ENCODE peak calls at places on chromosomes 12 and 14, in eight cellular contexts. One of them, this sample, is unnamed.

GRCh38 chr12:62834971-62835547 is 99.9 kb downstream of the PPM1H start:
- DNase-seq in NCI-H1694 treated with DMSO at 0.1 percent for 48 hours: no peak
- DNase-seq in activated T-cell treated with anti-CD3 and anti-CD28 coated beads for 48 hours: no peak
- DNase-seq in fibroblast of lung: peak; percentile 8
- DNase-seq in K562: no peak
- DNase-seq in lung: no peak
- DNase-seq in GM20000: no peak
- DNase-seq in colonic mucosa: no peak
- DNase-seq in this sample: no peak

GRCh38 chr14:38910092-38910491 is 192.9 kb downstream of the SEC23A start:
- DNase-seq in fibroblast of lung: no peak
- DNase-seq in NCI-H1694 treated with DMSO at 0.1 percent for 48 hours: no peak
- DNase-seq in K562: no peak
- DNase-seq in GM20000: peak; percentile 3
- DNase-seq in lung: no peak
- DNase-seq in colonic mucosa: no peak
- DNase-seq in activated T-cell treated with anti-CD3 and anti-CD28 coated beads for 48 hours: no peak
- DNase-seq in this sample: no peak

GRCh38 chr12:101962486-101962885 is 85.1 kb downstream of the DRAM1 start:
- DNase-seq in fibroblast of lung: peak; percentile 81
- DNase-seq in GM20000: no peak
- DNase-seq in NCI-H1694 treated with DMSO at 0.1 percent for 48 hours: no peak
- DNase-seq in K562: no peak
- DNase-seq in colonic mucosa: no peak
- DNase-seq in lung: peak; percentile 51
- DNase-seq in activated T-cell treated with anti-CD3 and anti-CD28 coated beads for 48 hours: no peak
- DNase-seq in this sample: no peak

GRCh38 chr14:23441076-23441475 is 5.6 kb upstream of the MYH7 start:
- DNase-seq in NCI-H1694 treated with DMSO at 0.1 percent for 48 hours: no peak
- DNase-seq in activated T-cell treated with anti-CD3 and anti-CD28 coated beads for 48 hours: no peak
- DNase-seq in fibroblast of lung: no peak
- DNase-seq in colonic mucosa: no peak
- DNase-seq in lung: no peak
- DNase-seq in K562: peak; percentile 60
- DNase-seq in GM20000: no peak
- DNase-seq in this sample: no peak

GRCh38 chr12:68771223-68771925 is 25.4 kb downstream of the SLC35E3 start:
- DNase-seq in GM20000: no peak
- DNase-seq in colonic mucosa: no peak
- DNase-seq in fibroblast of lung: no peak
- DNase-seq in K562: peak; percentile 53
- DNase-seq in lung: no peak
- DNase-seq in activated T-cell treated with anti-CD3 and anti-CD28 coated beads for 48 hours: no peak
- DNase-seq in NCI-H1694 treated with DMSO at 0.1 percent for 48 hours: no peak
- DNase-seq in this sample: no peak

GRCh38 chr12:92927436-92928116 is 1.5 kb downstream of the EEA1 start:
- DNase-seq in activated T-cell treated with anti-CD3 and anti-CD28 coated beads for 48 hours: no peak
- DNase-seq in NCI-H1694 treated with DMSO at 0.1 percent for 48 hours: no peak
- DNase-seq in GM20000: peak; percentile 49
- DNase-seq in fibroblast of lung: peak; percentile 69
- DNase-seq in K562: peak; percentile 50
- DNase-seq in lung: no peak
- DNase-seq in colonic mucosa: no peak
- DNase-seq in this sample: no peak

GRCh38 chr14:66509874-66510273 is 1.9 kb downstream of the GPHN start:
- DNase-seq in lung: no peak
- DNase-seq in activated T-cell treated with anti-CD3 and anti-CD28 coated beads for 48 hours: no peak
- DNase-seq in fibroblast of lung: peak; percentile 14
- DNase-seq in GM20000: peak; percentile 10
- DNase-seq in colonic mucosa: no peak
- DNase-seq in K562: no peak
- DNase-seq in NCI-H1694 treated with DMSO at 0.1 percent for 48 hours: no peak
- DNase-seq in this sample: no peak

GRCh38 chr12:49698619-49699545 is 8.3 kb downstream of the FMNL3 start:
- DNase-seq in lung: no peak
- DNase-seq in GM20000: peak; percentile 72
- DNase-seq in K562: peak; percentile 43
- DNase-seq in colonic mucosa: no peak
- DNase-seq in activated T-cell treated with anti-CD3 and anti-CD28 coated beads for 48 hours: peak; percentile 48
- DNase-seq in NCI-H1694 treated with DMSO at 0.1 percent for 48 hours: no peak
- DNase-seq in fibroblast of lung: peak; percentile 19
- DNase-seq in this sample: no peak

GRCh38 chr12:126890097-126890496 is 1376.9 kb upstream of the TMEM132C start:
- DNase-seq in NCI-H1694 treated with DMSO at 0.1 percent for 48 hours: no peak
- DNase-seq in GM20000: no peak
- DNase-seq in colonic mucosa: no peak
- DNase-seq in lung: no peak
- DNase-seq in fibroblast of lung: no peak
- DNase-seq in activated T-cell treated with anti-CD3 and anti-CD28 coated beads for 48 hours: no peak
- DNase-seq in K562: no peak
- DNase-seq in this sample: no peak

GRCh38 chr12:70049596-70050360 is 193.5 kb upstream of the CNOT2 start:
- DNase-seq in K562: peak; percentile 63
- DNase-seq in activated T-cell treated with anti-CD3 and anti-CD28 coated beads for 48 hours: no peak
- DNase-seq in NCI-H1694 treated with DMSO at 0.1 percent for 48 hours: no peak
- DNase-seq in lung: no peak
- DNase-seq in colonic mucosa: peak; percentile 70
- DNase-seq in GM20000: peak; percentile 29
- DNase-seq in fibroblast of lung: no peak
- DNase-seq in this sample: no peak

GRCh38 chr14:64929003-64929337 is 13.6 kb downstream of the GPX2 start:
- DNase-seq in activated T-cell treated with anti-CD3 and anti-CD28 coated beads for 48 hours: no peak
- DNase-seq in GM20000: no peak
- DNase-seq in lung: no peak
- DNase-seq in colonic mucosa: no peak
- DNase-seq in NCI-H1694 treated with DMSO at 0.1 percent for 48 hours: no peak
- DNase-seq in fibroblast of lung: no peak
- DNase-seq in K562: no peak
- DNase-seq in this sample: no peak

GRCh38 chr14:106556665-106557289 is 1030.4 kb downstream of the TMEM121 start:
- DNase-seq in lung: peak; percentile 62
- DNase-seq in GM20000: peak; percentile 51
- DNase-seq in activated T-cell treated with anti-CD3 and anti-CD28 coated beads for 48 hours: peak; percentile 70
- DNase-seq in NCI-H1694 treated with DMSO at 0.1 percent for 48 hours: peak; percentile 35
- DNase-seq in colonic mucosa: peak; percentile 75
- DNase-seq in fibroblast of lung: no peak
- DNase-seq in K562: peak; percentile 58
- DNase-seq in this sample: no peak

GRCh38 chr12:94761559-94761958 is 111.2 kb upstream of the TMCC3 start:
- DNase-seq in NCI-H1694 treated with DMSO at 0.1 percent for 48 hours: no peak
- DNase-seq in K562: peak; percentile 9
- DNase-seq in activated T-cell treated with anti-CD3 and anti-CD28 coated beads for 48 hours: no peak
- DNase-seq in GM20000: no peak
- DNase-seq in fibroblast of lung: peak; percentile 88
- DNase-seq in lung: no peak
- DNase-seq in colonic mucosa: no peak
- DNase-seq in this sample: peak; percentile 36

GRCh38 chr14:23362200-23362599 is 2.8 kb downstream of the EFS start:
- DNase-seq in K562: peak; percentile 12
- DNase-seq in GM20000: no peak
- DNase-seq in fibroblast of lung: peak; percentile 11
- DNase-seq in lung: no peak
- DNase-seq in NCI-H1694 treated with DMSO at 0.1 percent for 48 hours: no peak
- DNase-seq in activated T-cell treated with anti-CD3 and anti-CD28 coated beads for 48 hours: no peak
- DNase-seq in colonic mucosa: no peak
- DNase-seq in this sample: no peak

GRCh38 chr12:68317047-68317667 is 15.0 kb downstream of the MDM1 start:
- DNase-seq in lung: no peak
- DNase-seq in GM20000: peak; percentile 35
- DNase-seq in activated T-cell treated with anti-CD3 and anti-CD28 coated beads for 48 hours: no peak
- DNase-seq in NCI-H1694 treated with DMSO at 0.1 percent for 48 hours: peak; percentile 34
- DNase-seq in colonic mucosa: peak; percentile 37
- DNase-seq in fibroblast of lung: peak; percentile 80
- DNase-seq in K562: peak; percentile 65
- DNase-seq in this sample: no peak

GRCh38 chr12:121805800-121806555 is 2.2 kb downstream of the SETD1B start:
- DNase-seq in K562: peak; percentile 49
- DNase-seq in fibroblast of lung: no peak
- DNase-seq in NCI-H1694 treated with DMSO at 0.1 percent for 48 hours: no peak
- DNase-seq in GM20000: no peak
- DNase-seq in activated T-cell treated with anti-CD3 and anti-CD28 coated beads for 48 hours: no peak
- DNase-seq in lung: no peak
- DNase-seq in colonic mucosa: peak; percentile 50
- DNase-seq in this sample: no peak

GRCh38 chr14:63641473-63642228 is at the start of gene WDR89:
- DNase-seq in NCI-H1694 treated with DMSO at 0.1 percent for 48 hours: peak; percentile 100
- DNase-seq in GM20000: peak; percentile 90
- DNase-seq in activated T-cell treated with anti-CD3 and anti-CD28 coated beads for 48 hours: peak; percentile 91
- DNase-seq in fibroblast of lung: peak; percentile 99
- DNase-seq in K562: peak; percentile 96
- DNase-seq in lung: peak; percentile 98
- DNase-seq in colonic mucosa: peak; percentile 97
- DNase-seq in this sample: peak; percentile 98

GRCh38 chr12:111905502-111905901 is 63.5 kb downstream of the MAPKAPK5 start:
- DNase-seq in fibroblast of lung: no peak
- DNase-seq in K562: no peak
- DNase-seq in GM20000: no peak
- DNase-seq in colonic mucosa: no peak
- DNase-seq in activated T-cell treated with anti-CD3 and anti-CD28 coated beads for 48 hours: no peak
- DNase-seq in NCI-H1694 treated with DMSO at 0.1 percent for 48 hours: no peak
- DNase-seq in lung: no peak
- DNase-seq in this sample: no peak

GRCh38 chr12:97921957-97922722 is 459.5 kb downstream of the RMST start:
- DNase-seq in lung: no peak
- DNase-seq in colonic mucosa: no peak
- DNase-seq in GM20000: no peak
- DNase-seq in fibroblast of lung: peak; percentile 96
- DNase-seq in NCI-H1694 treated with DMSO at 0.1 percent for 48 hours: no peak
- DNase-seq in activated T-cell treated with anti-CD3 and anti-CD28 coated beads for 48 hours: no peak
- DNase-seq in K562: no peak
- DNase-seq in this sample: peak; percentile 29

GRCh38 chr12:1800646-1801284 is 19.6 kb upstream of the LRTM2 start:
- DNase-seq in K562: peak; percentile 25
- DNase-seq in GM20000: peak; percentile 71
- DNase-seq in fibroblast of lung: peak; percentile 40
- DNase-seq in lung: no peak
- DNase-seq in NCI-H1694 treated with DMSO at 0.1 percent for 48 hours: peak; percentile 91
- DNase-seq in activated T-cell treated with anti-CD3 and anti-CD28 coated beads for 48 hours: no peak
- DNase-seq in colonic mucosa: no peak
- DNase-seq in this sample: no peak